ENCODE peak calls at places on chromosome 5, in six cellular contexts. One of them, this sample, is unnamed.
A peak's percentile ranks its signal among the peaks of the same experiment; 100 is the strongest.

GRCh38 chr5:76273491-76273890 is 129.6 kb upstream of the IQGAP2 start:
- DNase-seq in mesenchymal stem cell: no peak
- DNase-seq in IMR-90: no peak
- DNase-seq in neuronal stem cell: no peak
- DNase-seq in H1: no peak
- DNase-seq in trophoblast cell: no peak
- DNase-seq in this sample: no peak

GRCh38 chr5:61806491-61807020 is 474.5 kb downstream of the ZSWIM6 start:
- DNase-seq in mesenchymal stem cell: no peak
- DNase-seq in IMR-90: no peak
- DNase-seq in neuronal stem cell: no peak
- DNase-seq in H1: no peak
- DNase-seq in trophoblast cell: no peak
- DNase-seq in this sample: no peak

GRCh38 chr5:34552129-34552528 is 104.0 kb upstream of the RAI14 start:
- DNase-seq in mesenchymal stem cell: no peak
- DNase-seq in IMR-90: peak; percentile 45
- DNase-seq in neuronal stem cell: no peak
- DNase-seq in H1: no peak
- DNase-seq in trophoblast cell: no peak
- DNase-seq in this sample: peak; percentile 17

GRCh38 chr5:21919417-21920022 is 933.6 kb downstream of the CDH12 start:
- DNase-seq in mesenchymal stem cell: peak; percentile 41
- DNase-seq in IMR-90: peak; percentile 45
- DNase-seq in neuronal stem cell: peak; percentile 20
- DNase-seq in H1: no peak
- DNase-seq in trophoblast cell: no peak
- DNase-seq in this sample: peak; percentile 30

GRCh38 chr5:53490747-53491146 is 10.3 kb downstream of the FST start:
- DNase-seq in mesenchymal stem cell: peak; percentile 49
- DNase-seq in IMR-90: peak; percentile 87
- DNase-seq in neuronal stem cell: no peak
- DNase-seq in H1: no peak
- DNase-seq in trophoblast cell: no peak
- DNase-seq in this sample: no peak

GRCh38 chr5:16666140-16666860 is 49.5 kb upstream of the RETREG1 start:
- DNase-seq in mesenchymal stem cell: no peak
- DNase-seq in IMR-90: no peak
- DNase-seq in neuronal stem cell: no peak
- DNase-seq in H1: no peak
- DNase-seq in trophoblast cell: no peak
- DNase-seq in this sample: no peak

GRCh38 chr5:170479484-170479883 is 24.3 kb upstream of the KCNIP1 start:
- DNase-seq in mesenchymal stem cell: peak; percentile 25
- DNase-seq in IMR-90: peak; percentile 21
- DNase-seq in neuronal stem cell: no peak
- DNase-seq in H1: peak; percentile 17
- DNase-seq in trophoblast cell: peak; percentile 74
- DNase-seq in this sample: peak; percentile 14

GRCh38 chr5:44365351-44365750 is 23.9 kb downstream of the FGF10 start:
- DNase-seq in mesenchymal stem cell: peak; percentile 32
- DNase-seq in IMR-90: peak; percentile 46
- DNase-seq in neuronal stem cell: no peak
- DNase-seq in H1: no peak
- DNase-seq in trophoblast cell: no peak
- DNase-seq in this sample: no peak

GRCh38 chr5:125584119-125584518 is 837.7 kb upstream of the ZNF608 start:
- DNase-seq in mesenchymal stem cell: no peak
- DNase-seq in IMR-90: no peak
- DNase-seq in neuronal stem cell: no peak
- DNase-seq in H1: no peak
- DNase-seq in trophoblast cell: no peak
- DNase-seq in this sample: no peak

GRCh38 chr5:170861855-170862766 is at the start of gene RANBP17:
- DNase-seq in mesenchymal stem cell: peak; percentile 82
- DNase-seq in IMR-90: peak; percentile 67
- DNase-seq in neuronal stem cell: peak; percentile 71
- DNase-seq in H1: peak; percentile 88
- DNase-seq in trophoblast cell: peak; percentile 75
- DNase-seq in this sample: peak; percentile 88

GRCh38 chr5:56816546-56817081 is 1.3 kb downstream of the MAP3K1 start:
- DNase-seq in mesenchymal stem cell: peak; percentile 79
- DNase-seq in IMR-90: peak; percentile 54
- DNase-seq in neuronal stem cell: peak; percentile 45
- DNase-seq in H1: no peak
- DNase-seq in trophoblast cell: peak; percentile 75
- DNase-seq in this sample: peak; percentile 83

GRCh38 chr5:14569948-14570691 is 11.5 kb upstream of the OTULINL start:
- DNase-seq in mesenchymal stem cell: no peak
- DNase-seq in IMR-90: no peak
- DNase-seq in neuronal stem cell: no peak
- DNase-seq in H1: no peak
- DNase-seq in trophoblast cell: peak; percentile 47
- DNase-seq in this sample: no peak

GRCh38 chr5:177469750-177470525 is 3.5 kb downstream of the DBN1 start:
- DNase-seq in mesenchymal stem cell: no peak
- DNase-seq in IMR-90: no peak
- DNase-seq in neuronal stem cell: no peak
- DNase-seq in H1: no peak
- DNase-seq in trophoblast cell: no peak
- DNase-seq in this sample: no peak

GRCh38 chr5:73066466-73066865 is 53.9 kb upstream of the TMEM171 start:
- DNase-seq in mesenchymal stem cell: peak; percentile 23
- DNase-seq in IMR-90: peak; percentile 89
- DNase-seq in neuronal stem cell: no peak
- DNase-seq in H1: no peak
- DNase-seq in trophoblast cell: no peak
- DNase-seq in this sample: no peak

GRCh38 chr5:151699071-151699901 is 12.6 kb upstream of the SPARC start:
- DNase-seq in mesenchymal stem cell: peak; percentile 99
- DNase-seq in IMR-90: peak; percentile 99
- DNase-seq in neuronal stem cell: no peak
- DNase-seq in H1: no peak
- DNase-seq in trophoblast cell: peak; percentile 40
- DNase-seq in this sample: peak; percentile 57

GRCh38 chr5:172533399-172534228 is 79.3 kb upstream of the SH3PXD2B start:
- DNase-seq in mesenchymal stem cell: no peak
- DNase-seq in IMR-90: no peak
- DNase-seq in neuronal stem cell: no peak
- DNase-seq in H1: peak; percentile 32
- DNase-seq in trophoblast cell: no peak
- DNase-seq in this sample: peak; percentile 14

GRCh38 chr5:76331139-76331538 is 71.9 kb upstream of the IQGAP2 start:
- DNase-seq in mesenchymal stem cell: no peak
- DNase-seq in IMR-90: no peak
- DNase-seq in neuronal stem cell: no peak
- DNase-seq in H1: no peak
- DNase-seq in trophoblast cell: no peak
- DNase-seq in this sample: no peak

GRCh38 chr5:151038801-151039238 is 18.4 kb downstream of the GPX3 start:
- DNase-seq in mesenchymal stem cell: peak; percentile 17
- DNase-seq in IMR-90: peak; percentile 42
- DNase-seq in neuronal stem cell: no peak
- DNase-seq in H1: no peak
- DNase-seq in trophoblast cell: no peak
- DNase-seq in this sample: no peak

GRCh38 chr5:39494099-39494498 is 69.3 kb upstream of the DAB2 start:
- DNase-seq in mesenchymal stem cell: no peak
- DNase-seq in IMR-90: peak; percentile 33
- DNase-seq in neuronal stem cell: no peak
- DNase-seq in H1: no peak
- DNase-seq in trophoblast cell: no peak
- DNase-seq in this sample: no peak

GRCh38 chr5:16152601-16153568 is 26.7 kb downstream of the MARCHF11 start:
- DNase-seq in mesenchymal stem cell: no peak
- DNase-seq in IMR-90: no peak
- DNase-seq in neuronal stem cell: no peak
- DNase-seq in H1: no peak
- DNase-seq in trophoblast cell: no peak
- DNase-seq in this sample: no peak

GRCh38 chr5:172559004-172559932 is 81.8 kb upstream of the NEURL1B start:
- DNase-seq in mesenchymal stem cell: peak; percentile 87
- DNase-seq in IMR-90: peak; percentile 89
- DNase-seq in neuronal stem cell: no peak
- DNase-seq in H1: no peak
- DNase-seq in trophoblast cell: peak; percentile 45
- DNase-seq in this sample: no peak

GRCh38 chr5:65364907-65365306 is 116.8 kb downstream of the ADAMTS6 start:
- DNase-seq in mesenchymal stem cell: peak; percentile 40
- DNase-seq in IMR-90: peak; percentile 36
- DNase-seq in neuronal stem cell: no peak
- DNase-seq in H1: no peak
- DNase-seq in trophoblast cell: no peak
- DNase-seq in this sample: no peak

GRCh38 chr5:68290260-68290674 is 74.7 kb downstream of the PIK3R1 start:
- DNase-seq in mesenchymal stem cell: peak; percentile 53
- DNase-seq in IMR-90: peak; percentile 54
- DNase-seq in neuronal stem cell: no peak
- DNase-seq in H1: no peak
- DNase-seq in trophoblast cell: no peak
- DNase-seq in this sample: no peak

GRCh38 chr5:154042751-154043150 is 4.0 kb downstream of the MFAP3 start:
- DNase-seq in mesenchymal stem cell: no peak
- DNase-seq in IMR-90: no peak
- DNase-seq in neuronal stem cell: no peak
- DNase-seq in H1: no peak
- DNase-seq in trophoblast cell: no peak
- DNase-seq in this sample: no peak

GRCh38 chr5:1536298-1537165 is 12.8 kb upstream of the LPCAT1 start:
- DNase-seq in mesenchymal stem cell: peak; percentile 48
- DNase-seq in IMR-90: peak; percentile 20
- DNase-seq in neuronal stem cell: no peak
- DNase-seq in H1: peak; percentile 29
- DNase-seq in trophoblast cell: peak; percentile 86
- DNase-seq in this sample: peak; percentile 16

GRCh38 chr5:124025306-124025705 is 513.3 kb downstream of the CSNK1G3 start:
- DNase-seq in mesenchymal stem cell: no peak
- DNase-seq in IMR-90: no peak
- DNase-seq in neuronal stem cell: peak; percentile 11
- DNase-seq in H1: no peak
- DNase-seq in trophoblast cell: no peak
- DNase-seq in this sample: peak; percentile 30

GRCh38 chr5:310941-311434 is 10.5 kb upstream of the AHRR start:
- DNase-seq in mesenchymal stem cell: peak; percentile 80
- DNase-seq in IMR-90: peak; percentile 65
- DNase-seq in neuronal stem cell: no peak
- DNase-seq in H1: no peak
- DNase-seq in trophoblast cell: no peak
- DNase-seq in this sample: no peak

GRCh38 chr5:541148-541887 is 17.1 kb upstream of the SLC9A3 start:
- DNase-seq in mesenchymal stem cell: no peak
- DNase-seq in IMR-90: no peak
- DNase-seq in neuronal stem cell: no peak
- DNase-seq in H1: peak; percentile 67
- DNase-seq in trophoblast cell: no peak
- DNase-seq in this sample: peak; percentile 71

GRCh38 chr5:80655231-80655784 is 525 bp upstream of the DHFR start:
- DNase-seq in mesenchymal stem cell: peak; percentile 44
- DNase-seq in IMR-90: peak; percentile 32
- DNase-seq in neuronal stem cell: no peak
- DNase-seq in H1: no peak
- DNase-seq in trophoblast cell: no peak
- DNase-seq in this sample: no peak

GRCh38 chr5:149289307-149289706 is 17.6 kb downstream of the AFAP1L1 start:
- DNase-seq in mesenchymal stem cell: peak; percentile 84
- DNase-seq in IMR-90: peak; percentile 31
- DNase-seq in neuronal stem cell: no peak
- DNase-seq in H1: no peak
- DNase-seq in trophoblast cell: peak; percentile 57
- DNase-seq in this sample: no peak
- H3K14ac ChIP-seq in mesenchymal stem cell: no peak overlapping the region
- H3K14ac ChIP-seq in IMR-90: peak overlapping the region; percentile 72
- H3K14ac ChIP-seq in neuronal stem cell: no peak overlapping the region
- H3K14ac ChIP-seq in H1: no peak overlapping the region
- H3K14ac ChIP-seq in trophoblast cell: no peak overlapping the region
- H3K14ac ChIP-seq in this sample: no peak overlapping the region

GRCh38 chr5:96896285-96896711 is 20.0 kb downstream of the ERAP2 start:
- DNase-seq in mesenchymal stem cell: no peak
- DNase-seq in IMR-90: no peak
- DNase-seq in neuronal stem cell: no peak
- DNase-seq in H1: no peak
- DNase-seq in trophoblast cell: no peak
- DNase-seq in this sample: no peak
- H3K9ac ChIP-seq in mesenchymal stem cell: no peak overlapping the region
- H3K9ac ChIP-seq in IMR-90: no peak overlapping the region
- H3K9ac ChIP-seq in neuronal stem cell: no peak overlapping the region
- H3K9ac ChIP-seq in H1: no peak overlapping the region
- H3K9ac ChIP-seq in trophoblast cell: no peak overlapping the region
- H3K9ac ChIP-seq in this sample: no peak overlapping the region

DNA sequence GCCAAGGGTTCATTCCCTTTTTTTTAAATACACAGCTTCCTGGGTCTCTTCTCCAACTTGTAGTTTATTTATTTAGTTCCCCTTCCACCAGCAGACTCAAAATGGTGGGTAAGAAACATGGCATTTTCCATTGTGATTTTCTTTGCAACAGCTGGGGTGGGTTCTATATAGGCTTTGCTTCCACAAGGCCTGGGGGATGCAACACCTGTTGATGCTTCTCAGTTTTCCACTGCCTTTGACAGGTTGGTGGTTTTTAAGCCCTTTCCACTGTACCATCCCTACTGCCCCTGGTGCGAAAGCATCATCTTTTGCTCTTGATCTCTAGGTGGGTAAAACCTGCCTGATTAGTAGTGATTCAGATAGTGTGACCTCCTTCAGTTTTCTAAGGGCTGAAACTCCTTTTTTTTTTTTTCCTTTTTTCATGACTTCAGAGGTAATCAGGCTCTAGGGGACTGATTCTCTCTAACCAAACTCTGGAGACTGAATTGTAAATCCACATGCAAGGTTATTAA is 8.5 kb downstream of the KDM3B start:
- DNase-seq in mesenchymal stem cell: no peak
- DNase-seq in IMR-90: no peak
- DNase-seq in neuronal stem cell: no peak
- DNase-seq in H1: no peak
- DNase-seq in trophoblast cell: no peak
- DNase-seq in this sample: no peak
- H3K14ac ChIP-seq in mesenchymal stem cell: no peak overlapping the region
- H3K14ac ChIP-seq in IMR-90: no peak overlapping the region
- H3K14ac ChIP-seq in neuronal stem cell: no peak overlapping the region
- H3K14ac ChIP-seq in H1: no peak overlapping the region
- H3K14ac ChIP-seq in trophoblast cell: no peak overlapping the region
- H3K14ac ChIP-seq in this sample: no peak overlapping the region

DNA sequence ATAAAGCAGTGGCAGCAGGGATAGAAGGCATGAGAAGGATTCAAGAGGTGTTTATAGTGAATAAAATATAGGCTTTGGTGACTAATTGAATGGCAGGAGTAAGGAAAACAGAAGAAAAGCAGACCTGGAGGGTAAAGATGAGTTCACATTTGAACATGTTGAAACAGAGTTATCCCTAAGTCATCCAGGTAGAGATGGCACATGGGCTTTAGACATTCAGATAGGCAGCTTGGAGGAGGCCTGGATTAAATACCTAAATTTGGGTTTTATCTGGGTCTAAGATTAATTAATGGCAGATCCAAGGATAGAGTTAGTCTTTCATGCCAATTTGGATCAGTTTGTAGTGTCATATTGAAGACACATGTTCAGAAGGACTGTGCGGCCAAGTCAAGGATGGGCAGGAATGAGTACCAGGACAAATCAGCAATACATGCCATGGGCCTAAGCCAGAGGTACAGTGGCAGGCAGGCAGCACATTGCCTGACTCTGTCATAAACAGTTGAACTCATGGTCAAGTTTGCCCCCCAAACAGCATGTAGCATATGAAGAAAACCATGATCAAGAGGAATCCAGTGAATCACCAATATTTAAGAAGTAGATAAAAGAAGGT is 115.5 kb upstream of the SLC12A2 start:
- DNase-seq in mesenchymal stem cell: no peak
- DNase-seq in IMR-90: no peak
- DNase-seq in neuronal stem cell: no peak
- DNase-seq in H1: no peak
- DNase-seq in trophoblast cell: no peak
- DNase-seq in this sample: no peak
- H3K9ac ChIP-seq in mesenchymal stem cell: no peak overlapping the region
- H3K9ac ChIP-seq in IMR-90: no peak overlapping the region
- H3K9ac ChIP-seq in neuronal stem cell: no peak overlapping the region
- H3K9ac ChIP-seq in H1: no peak overlapping the region
- H3K9ac ChIP-seq in trophoblast cell: peak overlapping the region; percentile 36
- H3K9ac ChIP-seq in this sample: no peak overlapping the region